ENCODE peak calls at places on chromosomes 5 and 9, in nine cellular contexts. O, L, X, M, K, U, I, J and Y are unnamed samples.

GRCh38 chr9:91256235-91256634 is 105.5 kb downstream of the AUH start:
- DNase-seq in K (no peak), O (no peak), U (no peak), J (no peak), M (no peak), X (no peak), L (no peak), I (no peak), Y (no peak)

GRCh38 chr9:134818591-134818990 is 62.0 kb upstream of the FCN2 start:
- DNase-seq in M (no peak), J (no peak), X (no peak), U (no peak), K (no peak), L (no peak), O (no peak), I (no peak), Y (no peak)

GRCh38 chr9:37408933-37409710 is 13.4 kb upstream of the GRHPR start:
- DNase-seq in X (no peak), J (no peak), I (no peak), M (no peak), U (no peak), L (no peak), O (peak), K (no peak), Y (peak)

GRCh38 chr5:179263391-179264052 is 81.7 kb downstream of the ADAMTS2 start:
- DNase-seq in K (no peak), U (no peak), L (no peak), M (no peak), J (no peak), I (peak), X (no peak), O (no peak), Y (no peak)

GRCh38 chr5:174951151-174951780 is 226.9 kb downstream of the MSX2 start:
- DNase-seq in I (no peak), J (peak), K (peak), X (peak), L (peak), M (peak), O (peak), U (peak), Y (peak)

GRCh38 chr5:173035904-173036707 is 20.0 kb upstream of the CREBRF start:
- DNase-seq in U (no peak), I (no peak), K (no peak), M (no peak), O (no peak), J (no peak), X (no peak), L (no peak), Y (no peak)

GRCh38 chr5:55232194-55232984 is 1.0 kb downstream of the CCNO start:
- DNase-seq in L (peak), M (peak), X (peak), K (peak), U (no peak), O (no peak), J (no peak), I (no peak), Y (peak)

GRCh38 chr5:109750407-109750806 is 60.7 kb downstream of the MAN2A1 start:
- DNase-seq in O (no peak), X (no peak), I (no peak), M (no peak), U (no peak), K (no peak), L (no peak), J (no peak), Y (no peak)

GRCh38 chr9:70510157-70510770 is 95.8 kb upstream of the KLF9 start:
- DNase-seq in X (peak), L (peak), U (no peak), K (no peak), J (no peak), I (no peak), O (no peak), M (no peak), Y (no peak)

GRCh38 chr9:98635374-98635773 is 73.4 kb downstream of the GABBR2 start:
- DNase-seq in O (no peak), M (no peak), J (no peak), L (no peak), X (no peak), I (no peak), K (no peak), U (no peak), Y (no peak)

GRCh38 chr5:129120158-129120581 is 25.6 kb downstream of the ISOC1 start:
- DNase-seq in K (no peak), X (no peak), L (no peak), O (no peak), J (no peak), M (no peak), I (no peak), U (no peak), Y (no peak)